ENCODE peak calls at places on chromosomes 7 and 10, in ten cellular contexts. G, V, B, Z, T, F, I, E, Q and J are unnamed samples.
A peak's percentile ranks its signal among the peaks of the same experiment; 100 is the strongest.

GRCh38 chr7:5237286-5237685 is 45.5 kb upstream of the SLC29A4 start:
- DNase-seq in G (no peak), V (no peak), B (no peak), Z (peak; percentile 45), T (no peak), F (peak; percentile 87), I (peak; percentile 21), E (no peak), Q (no peak), J (no peak)

GRCh38 chr7:45150199-45150598 is 7.4 kb upstream of the RAMP3 start:
- DNase-seq in G (no peak), V (no peak), B (no peak), Z (no peak), T (no peak), F (peak; percentile 33), I (no peak), E (no peak), Q (no peak), J (no peak)

GRCh38 chr10:49292565-49293207 is 6.3 kb upstream of the C10orf71 start:
- DNase-seq in G (no peak), V (no peak), B (no peak), Z (no peak), T (no peak), F (peak; percentile 18), I (no peak), E (no peak), Q (no peak), J (no peak)

GRCh38 chr10:109732254-109732653 is 191.1 kb downstream of the XPNPEP1 start:
- DNase-seq in G (no peak), V (no peak), B (no peak), Z (no peak), T (no peak), F (no peak), I (no peak), E (no peak), Q (no peak), J (no peak)

GRCh38 chr7:118803-119376 is 73.5 kb upstream of the FAM20C start:
- DNase-seq in G (no peak), V (no peak), B (no peak), Z (no peak), T (no peak), F (peak; percentile 72), I (no peak), E (no peak), Q (no peak), J (no peak)

GRCh38 chr7:134875867-134876266 is 96.4 kb downstream of the CALD1 start:
- DNase-seq in G (no peak), V (peak; percentile 39), B (no peak), Z (no peak), T (no peak), F (no peak), I (no peak), E (no peak), Q (no peak), J (no peak)

GRCh38 chr10:24930427-24930826 is 22.0 kb downstream of the PRTFDC1 start:
- DNase-seq in G (no peak), V (no peak), B (no peak), Z (no peak), T (no peak), F (no peak), I (no peak), E (no peak), Q (no peak), J (no peak)

GRCh38 chr7:91157579-91158320 is 106.5 kb upstream of the FZD1 start:
- DNase-seq in G (no peak), V (no peak), B (no peak), Z (no peak), T (no peak), F (no peak), I (no peak), E (no peak), Q (no peak), J (no peak)

GRCh38 chr7:114820993-114821945 is 100.6 kb upstream of the MDFIC start:
- DNase-seq in G (no peak), V (no peak), B (no peak), Z (no peak), T (no peak), F (no peak), I (no peak), E (no peak), Q (peak; percentile 18), J (no peak)

GRCh38 chr10:44462338-44462914 is 77.5 kb upstream of the CXCL12 start:
- DNase-seq in G (no peak), V (no peak), B (no peak), Z (no peak), T (no peak), F (no peak), I (no peak), E (no peak), Q (no peak), J (no peak)

DNA sequence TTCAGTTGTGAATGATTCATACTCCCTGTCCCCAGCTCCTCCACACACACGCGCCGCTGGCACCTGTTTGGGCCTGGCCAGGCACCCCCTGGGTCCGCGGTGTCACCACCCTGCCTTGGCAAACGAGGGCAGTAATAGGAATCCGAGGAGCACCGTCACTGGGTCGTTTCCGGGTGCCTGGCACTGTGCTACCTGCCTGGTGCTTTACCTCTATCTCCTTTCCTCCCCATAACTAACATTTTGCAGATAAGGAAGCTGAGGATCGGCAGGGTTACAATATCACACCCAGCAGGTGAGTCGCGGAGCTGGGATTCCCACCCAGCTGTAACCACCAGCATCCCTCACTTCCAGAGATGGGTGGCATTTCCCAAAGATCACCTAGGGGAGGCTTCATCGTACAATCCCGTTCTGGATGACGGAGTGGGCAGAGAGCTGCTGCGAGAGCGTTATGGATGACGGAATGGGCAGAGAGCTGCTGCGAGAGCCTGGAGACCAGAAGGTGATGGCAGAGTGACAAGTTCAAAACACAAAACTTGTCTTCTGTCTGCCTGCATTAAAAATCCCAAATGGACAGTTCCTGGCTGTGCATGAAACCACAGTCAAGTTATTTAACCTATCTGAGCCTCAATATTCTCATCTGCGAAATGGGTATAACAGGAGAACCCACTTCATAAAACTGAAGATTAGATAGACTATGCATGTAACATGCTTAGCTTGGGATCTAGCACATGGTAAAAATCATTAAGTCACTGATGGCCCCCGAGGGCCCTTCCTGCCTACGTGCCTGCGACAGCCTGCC is 1.1 kb upstream of the HSPA12A start:
- DNase-seq in G (no peak), V (no peak), B (no peak), Z (no peak), T (no peak), F (peak; percentile 43), I (no peak), E (no peak), Q (no peak), J (no peak)
- H3K4me3 ChIP-seq in G (no peak overlapping the region), V (peak overlapping the region; percentile 50), B (peak overlapping the region; percentile 95), Z (peak overlapping the region; percentile 2), T (no peak overlapping the region), F (peak overlapping the region; percentile 98), I (peak overlapping the region; percentile 57), E (peak overlapping the region; percentile 46), Q (peak overlapping the region; percentile 67), J (peak overlapping the region; percentile 97)

GRCh38 chr7:50351267-50351666 is 46.8 kb downstream of the IKZF1 start:
- DNase-seq in G (no peak), V (no peak), B (no peak), Z (no peak), T (no peak), F (no peak), I (no peak), E (no peak), Q (no peak), J (no peak)

GRCh38 chr7:50349963-50350944 is 45.7 kb downstream of the IKZF1 start:
- DNase-seq in G (peak; percentile 65), V (no peak), B (no peak), Z (no peak), T (peak; percentile 89), F (peak; percentile 60), I (no peak), E (peak; percentile 63), Q (no peak), J (no peak)

GRCh38 chr7:50353201-50353600 is 48.7 kb downstream of the IKZF1 start:
- DNase-seq in G (no peak), V (no peak), B (no peak), Z (no peak), T (no peak), F (no peak), I (no peak), E (no peak), Q (no peak), J (no peak)

GRCh38 chr7:50353894-50354595 is 49.5 kb downstream of the IKZF1 start:
- DNase-seq in G (no peak), V (no peak), B (no peak), Z (no peak), T (peak; percentile 60), F (no peak), I (no peak), E (no peak), Q (no peak), J (no peak)

GRCh38 chr7:50352282-50352681 is 47.8 kb downstream of the IKZF1 start:
- DNase-seq in G (no peak), V (no peak), B (no peak), Z (no peak), T (peak; percentile 79), F (no peak), I (no peak), E (no peak), Q (no peak), J (no peak)
- H3K4me3 ChIP-seq in G (peak overlapping the region; percentile 47), V (no peak overlapping the region), B (no peak overlapping the region), Z (no peak overlapping the region), T (peak overlapping the region; percentile 25), F (no peak overlapping the region), I (no peak overlapping the region), E (peak overlapping the region; percentile 18), Q (no peak overlapping the region), J (no peak overlapping the region)

GRCh38 chr10:75724047-75724446 is 292.6 kb downstream of the LRMDA start:
- DNase-seq in G (no peak), V (no peak), B (no peak), Z (no peak), T (no peak), F (no peak), I (no peak), E (no peak), Q (no peak), J (no peak)

GRCh38 chr10:75718996-75719395 is 287.6 kb downstream of the LRMDA start:
- DNase-seq in G (no peak), V (no peak), B (no peak), Z (no peak), T (no peak), F (no peak), I (no peak), E (no peak), Q (no peak), J (no peak)

GRCh38 chr10:75722609-75723008 is 291.2 kb downstream of the LRMDA start:
- DNase-seq in G (no peak), V (no peak), B (no peak), Z (no peak), T (no peak), F (no peak), I (no peak), E (no peak), Q (no peak), J (no peak)

GRCh38 chr10:75726522-75727493 is 295.4 kb downstream of the LRMDA start:
- DNase-seq in G (no peak), V (no peak), B (no peak), Z (no peak), T (no peak), F (no peak), I (no peak), E (no peak), Q (no peak), J (no peak)

GRCh38 chr10:75723319-75723965 is 292.0 kb downstream of the LRMDA start:
- DNase-seq in G (no peak), V (no peak), B (no peak), Z (no peak), T (no peak), F (no peak), I (no peak), E (no peak), Q (no peak), J (no peak)
- H3K4me3 ChIP-seq in G (no peak overlapping the region), V (no peak overlapping the region), B (no peak overlapping the region), Z (no peak overlapping the region), T (no peak overlapping the region), F (no peak overlapping the region), I (no peak overlapping the region), E (no peak overlapping the region), Q (no peak overlapping the region), J (no peak overlapping the region)

GRCh38 chr10:87618470-87619423 is 40.9 kb upstream of the PAPSS2 start:
- DNase-seq in G (no peak), V (no peak), B (peak; percentile 38), Z (peak; percentile 86), T (no peak), F (no peak), I (peak; percentile 3), E (no peak), Q (no peak), J (no peak)
- H3K4me3 ChIP-seq in G (no peak overlapping the region), V (no peak overlapping the region), B (no peak overlapping the region), Z (no peak overlapping the region), T (no peak overlapping the region), F (no peak overlapping the region), I (no peak overlapping the region), E (no peak overlapping the region), Q (no peak overlapping the region), J (no peak overlapping the region)